ENCODE peak calls at places on chromosomes 16 and 17, in eight cellular contexts. G, M, O, V, X, U, D and I are unnamed samples.

GRCh38 chr17:17605083-17605746 is 13.7 kb upstream of the PEMT start:
- DNase-seq in G (no peak), M (no peak), O (no peak), V (no peak), X (peak; percentile 59), U (no peak), D (no peak), I (no peak)

GRCh38 chr17:81331527-81332043 is 36.5 kb upstream of the SLC38A10 start:
- DNase-seq in G (no peak), M (no peak), O (no peak), V (no peak), X (no peak), U (no peak), D (no peak), I (no peak)

GRCh38 chr17:44205962-44206824 is 6.5 kb upstream of the ATXN7L3 start:
- DNase-seq in G (no peak), M (no peak), O (no peak), V (no peak), X (no peak), U (no peak), D (no peak), I (no peak)

GRCh38 chr16:81652798-81653505 is 126.1 kb upstream of the PLCG2 start:
- DNase-seq in G (no peak), M (no peak), O (no peak), V (peak; percentile 88), X (no peak), U (no peak), D (no peak), I (no peak)

GRCh38 chr17:36837616-36838272 is 99.5 kb upstream of the LHX1 start:
- DNase-seq in G (no peak), M (no peak), O (no peak), V (no peak), X (no peak), U (no peak), D (no peak), I (no peak)

GRCh38 chr17:81666092-81666341 is 388 bp downstream of the OXLD1 start:
- DNase-seq in G (no peak), M (no peak), O (no peak), V (no peak), X (no peak), U (no peak), D (no peak), I (no peak)

GRCh38 chr17:47789611-47790520 is 31.7 kb downstream of the OSBPL7 start:
- DNase-seq in G (peak; percentile 34), M (peak; percentile 87), O (no peak), V (no peak), X (peak; percentile 58), U (no peak), D (peak; percentile 36), I (peak; percentile 83)

GRCh38 chr16:79580465-79581200 is 19.9 kb downstream of the MAF start:
- DNase-seq in G (no peak), M (no peak), O (no peak), V (no peak), X (no peak), U (no peak), D (no peak), I (no peak)

GRCh38 chr17:79276824-79277223 is 202.2 kb downstream of the ENGASE start:
- DNase-seq in G (no peak), M (no peak), O (no peak), V (peak; percentile 42), X (no peak), U (no peak), D (no peak), I (no peak)

GRCh38 chr16:30065943-30066881 is 652 bp downstream of the ALDOA start:
- DNase-seq in G (peak; percentile 59), M (peak; percentile 77), O (no peak), V (no peak), X (peak; percentile 76), U (no peak), D (peak; percentile 70), I (no peak)

GRCh38 chr16:58589311-58589890 is 40.2 kb downstream of the CNOT1 start:
- DNase-seq in G (no peak), M (peak; percentile 9), O (no peak), V (no peak), X (no peak), U (no peak), D (no peak), I (no peak)

GRCh38 chr16:60077791-60078280 is 1343.7 kb upstream of the GOT2 start:
- DNase-seq in G (no peak), M (no peak), O (no peak), V (no peak), X (no peak), U (no peak), D (no peak), I (no peak)

GRCh38 chr17:57507828-57508227 is 237.3 kb downstream of the CCDC182 start:
- DNase-seq in G (no peak), M (no peak), O (no peak), V (no peak), X (no peak), U (no peak), D (no peak), I (no peak)

GRCh38 chr17:37450090-37450489 is 39.6 kb upstream of the DUSP14 start:
- DNase-seq in G (no peak), M (no peak), O (no peak), V (no peak), X (no peak), U (no peak), D (no peak), I (no peak)

GRCh38 chr16:11359370-11359769 is 14.1 kb downstream of the RMI2 start:
- DNase-seq in G (peak; percentile 32), M (no peak), O (no peak), V (no peak), X (no peak), U (no peak), D (peak; percentile 85), I (no peak)

GRCh38 chr17:79835953-79836951 is 3.0 kb downstream of the CBX4 start:
- DNase-seq in G (no peak), M (no peak), O (no peak), V (no peak), X (peak; percentile 84), U (no peak), D (no peak), I (peak; percentile 95)

GRCh38 chr16:79776243-79776884 is 175.8 kb upstream of the MAF start:
- DNase-seq in G (peak; percentile 8), M (peak; percentile 27), O (no peak), V (no peak), X (peak; percentile 46), U (no peak), D (peak; percentile 58), I (no peak)

GRCh38 chr16:86396918-86397317 is 113.4 kb upstream of the FOXF1 start:
- DNase-seq in G (peak; percentile 80), M (peak; percentile 88), O (no peak), V (no peak), X (no peak), U (no peak), D (peak; percentile 95), I (no peak)

GRCh38 chr17:79980246-79981043 is 55.2 kb downstream of the TBC1D16 start:
- DNase-seq in G (no peak), M (no peak), O (no peak), V (no peak), X (peak; percentile 14), U (peak; percentile 12), D (no peak), I (no peak)

GRCh38 chr16:72502654-72503005 is 330.7 kb upstream of the PMFBP1 start:
- DNase-seq in G (no peak), M (no peak), O (no peak), V (no peak), X (no peak), U (no peak), D (no peak), I (no peak)

GRCh38 chr17:7988750-7989178 is 13.7 kb upstream of the GUCY2D start:
- DNase-seq in G (peak; percentile 94), M (peak; percentile 77), O (no peak), V (peak; percentile 24), X (no peak), U (no peak), D (peak; percentile 76), I (no peak)

GRCh38 chr17:77724876-77725615 is 233.5 kb upstream of the TNRC6C start:
- DNase-seq in G (no peak), M (no peak), O (no peak), V (no peak), X (no peak), U (no peak), D (no peak), I (no peak)